ENCODE peak calls at places on chromosomes 2 and 18, in four cellular contexts. H is psoas muscle; J is testis; R is CD8-positive, alpha-beta T cell. A is an unnamed sample.

GRCh38 chr18:42513416-42513815 is 558.4 kb downstream of the PIK3C3 start:
- DNase-seq in R (no peak), J (no peak), H (no peak), A (no peak)

GRCh38 chr2:46067501-46068292 is 229.5 kb upstream of the EPAS1 start:
- DNase-seq in R (no peak), J (no peak), H (no peak), A (peak)

GRCh38 chr18:48833701-48834394 is 116.9 kb downstream of the SMAD7 start:
- DNase-seq in J (no peak), H (no peak), R (peak), A (no peak)

GRCh38 chr2:240888130-240888889 is 7.6 kb downstream of the MAB21L4 start:
- DNase-seq in J (no peak), H (peak), R (no peak), A (no peak)

GRCh38 chr2:15733867-15734765 is 142.4 kb downstream of the DDX1 start:
- DNase-seq in H (no peak), J (no peak), R (no peak), A (no peak)

GRCh38 chr2:241522477-241522876 is 14.1 kb upstream of the STK25 start:
- DNase-seq in R (no peak), H (no peak), J (no peak), A (no peak)

GRCh38 chr2:215969131-215969841 is 44.1 kb downstream of the MREG start:
- DNase-seq in R (no peak), H (no peak), J (no peak), A (no peak)

GRCh38 chr2:159028776-159029175 is 60.3 kb downstream of the TANC1 start:
- DNase-seq in J (no peak), H (no peak), R (no peak), A (no peak)

GRCh38 chr2:216192181-216192580 is 83.0 kb downstream of the XRCC5 start:
- DNase-seq in H (no peak), R (no peak), J (no peak), A (no peak)

GRCh38 chr2:145753966-145754365 is 1234.0 kb upstream of the ZEB2 start:
- DNase-seq in R (no peak), H (no peak), J (no peak), A (no peak)

GRCh38 chr2:156901373-156902031 is 356.0 kb upstream of the GALNT5 start:
- DNase-seq in R (no peak), J (no peak), H (no peak), A (no peak)

GRCh38 chr2:9950521-9951271 is 797 bp upstream of the GRHL1 start:
- DNase-seq in R (peak), J (peak), H (peak), A (no peak)

GRCh38 chr2:206150631-206151030 is 8.6 kb downstream of the NDUFS1 start:
- DNase-seq in J (no peak), R (no peak), H (no peak), A (no peak)

GRCh38 chr2:151708788-151709187 is 25.5 kb downstream of the NEB start:
- DNase-seq in H (no peak), J (no peak), R (no peak), A (no peak)

GRCh38 chr2:10493636-10494281 is 45.6 kb upstream of the ODC1 start:
- DNase-seq in R (peak), H (no peak), J (no peak), A (peak)

GRCh38 chr2:127094509-127095366 is 12.2 kb downstream of the BIN1 start:
- DNase-seq in H (peak), R (no peak), J (peak), A (no peak)

GRCh38 chr2:57504787-57505186 is 541.8 kb upstream of the VRK2 start:
- DNase-seq in H (no peak), J (no peak), R (no peak), A (no peak)

GRCh38 chr2:178865537-178865936 is 58.3 kb upstream of the TTN start:
- DNase-seq in J (no peak), H (no peak), R (no peak), A (no peak)

GRCh38 chr2:222572761-222573174 is 83.1 kb downstream of the FARSB start:
- DNase-seq in J (no peak), R (no peak), H (no peak), A (no peak)

GRCh38 chr18:9796933-9797549 is 88.7 kb upstream of the TXNDC2 start:
- DNase-seq in J (peak), H (no peak), R (no peak), A (no peak)

GRCh38 chr2:117980381-117980780 is 33.5 kb downstream of the CCDC93 start:
- DNase-seq in R (no peak), J (no peak), H (no peak), A (no peak)

GRCh38 chr18:23377669-23378469 is 75.2 kb upstream of the RIOK3 start:
- DNase-seq in J (no peak), H (no peak), R (no peak), A (no peak)

GRCh38 chr2:53960476-53960875 is 10.3 kb downstream of the PSME4 start:
- DNase-seq in R (no peak), J (no peak), H (no peak), A (no peak)

GRCh38 chr2:158189526-158189925 is 87.8 kb downstream of the UPP2 start:
- DNase-seq in J (no peak), R (no peak), H (no peak), A (no peak)

GRCh38 chr2:2566396-2567323 is 235.6 kb upstream of the MYT1L start:
- DNase-seq in H (no peak), R (no peak), J (no peak), A (no peak)

GRCh38 chr2:138554123-138554522 is 52.6 kb downstream of the SPOPL start:
- DNase-seq in R (no peak), J (no peak), H (no peak), A (no peak)

GRCh38 chr2:43224571-43225092 is 1.8 kb downstream of the ZFP36L2 start:
- DNase-seq in R (peak), J (peak), H (peak), A (no peak)

GRCh38 chr2:144332356-144333143 is 187.4 kb downstream of the ZEB2 start:
- DNase-seq in R (peak), J (peak), H (peak), A (no peak)

GRCh38 chr18:51149605-51150429 is 47.7 kb downstream of the MEX3C start:
- DNase-seq in H (no peak), R (no peak), J (no peak), A (peak)

GRCh38 chr2:148927010-148927409 is 52.0 kb downstream of the KIF5C start:
- DNase-seq in H (no peak), R (peak), J (peak), A (no peak)

GRCh38 chr18:68679531-68679930 is 35.4 kb downstream of the TMX3 start:
- DNase-seq in H (no peak), J (no peak), R (no peak), A (no peak)

GRCh38 chr2:221494556-221494955 is 77.5 kb downstream of the EPHA4 start:
- DNase-seq in R (no peak), J (no peak), H (no peak), A (no peak)

GRCh38 chr2:69546646-69547045 is 96.9 kb downstream of the AAK1 start:
- DNase-seq in R (no peak), J (no peak), H (no peak), A (no peak)

GRCh38 chr2:121266543-121267106 is 18.4 kb downstream of the TFCP2L1 start:
- DNase-seq in R (no peak), H (no peak), J (no peak), A (no peak)

GRCh38 chr2:46776687-46777327 is 138.8 kb downstream of the MCFD2 start:
- DNase-seq in R (peak), J (peak), H (no peak), A (no peak)

GRCh38 chr2:128369126-128369555 is 50.5 kb upstream of the HS6ST1 start:
- DNase-seq in R (no peak), H (no peak), J (peak), A (no peak)

DNA sequence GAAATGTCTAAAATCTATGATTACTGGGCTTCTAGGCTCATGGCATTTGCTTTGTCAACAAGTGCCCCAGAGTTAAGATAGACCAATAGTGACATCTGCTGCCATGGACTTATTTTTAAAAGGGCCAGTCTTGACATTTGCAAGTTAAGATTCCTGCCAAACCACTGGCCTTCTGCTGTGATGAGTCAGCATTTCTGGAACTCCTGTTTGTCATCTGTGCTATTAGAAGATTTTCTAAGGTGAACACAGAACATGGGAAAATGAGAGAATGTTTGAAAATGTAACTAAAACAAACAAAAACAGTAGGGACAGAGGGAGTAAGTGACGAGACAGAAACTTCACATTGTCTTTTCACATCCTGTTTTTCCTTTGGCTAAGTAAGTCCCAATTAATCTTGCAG is 93.7 kb upstream of the WDR75 start:
- DNase-seq in H (no peak), J (peak), R (peak), A (peak)
- TF ChIP-seq CTCF in H (peak), J (no peak), R (peak), A (peak)

DNA sequence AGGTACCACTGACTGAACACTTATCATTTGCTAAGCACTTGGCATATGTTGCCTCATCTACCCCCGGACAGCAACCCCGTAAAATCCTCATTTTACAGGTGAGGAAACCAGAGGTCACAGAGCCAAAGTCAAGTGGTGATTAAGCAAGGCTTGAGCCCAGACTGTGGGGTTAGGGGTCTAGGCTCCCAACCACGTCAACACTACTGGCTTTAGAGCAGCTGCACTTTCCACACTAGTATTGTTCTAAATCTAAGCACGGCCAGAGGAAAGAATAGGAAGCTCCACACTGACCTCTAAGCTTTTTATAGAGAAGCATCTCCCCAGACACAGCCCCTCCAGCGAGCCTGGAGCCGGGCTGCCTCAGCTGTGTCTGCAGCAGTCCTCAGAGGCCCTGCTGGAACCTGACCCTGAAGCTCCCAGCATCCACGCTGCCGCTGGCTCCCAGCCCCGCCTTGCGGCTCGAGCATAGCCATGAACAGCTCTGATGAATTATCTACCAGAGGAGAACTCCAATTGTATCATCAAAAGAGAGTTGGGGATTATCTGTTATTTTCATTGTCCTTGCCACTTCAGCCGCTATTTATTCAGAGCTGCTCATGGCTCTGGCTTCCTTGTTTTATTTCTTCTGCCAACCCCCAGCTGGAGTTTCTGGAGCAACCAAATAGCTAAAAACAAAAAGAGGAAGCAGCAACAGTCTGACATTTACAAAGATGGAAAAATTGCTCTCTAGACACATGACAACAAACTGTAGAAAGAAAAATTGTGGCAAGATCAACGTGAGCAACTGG is 62.2 kb upstream of the RTN4 start:
- DNase-seq in H (peak), J (peak), R (no peak), A (no peak)
- H3K4me3 ChIP-seq in H (peak), J (no peak), R (no peak), A (no peak)

GRCh38 chr2:25127631-25128030 is 40.7 kb downstream of the POMC start:
- DNase-seq in H (no peak), R (no peak), J (no peak), A (no peak)

GRCh38 chr2:25131253-25131566 is 37.2 kb downstream of the POMC start:
- DNase-seq in H (no peak), R (no peak), J (no peak), A (no peak)

GRCh38 chr2:25132296-25132630 is 36.1 kb downstream of the POMC start:
- DNase-seq in H (no peak), R (no peak), J (no peak), A (no peak)

GRCh38 chr2:25131567-25132295 is 36.6 kb downstream of the POMC start:
- DNase-seq in J (no peak), H (peak), R (no peak), A (no peak)

GRCh38 chr2:25129901-25130520 is 38.4 kb downstream of the POMC start:
- DNase-seq in H (no peak), J (peak), R (no peak), A (no peak)
- TF ChIP-seq CTCF in H (no peak), J (peak), R (no peak), A (peak)

GRCh38 chr2:64708834-64709233 is 55.1 kb upstream of the SERTAD2 start:
- DNase-seq in R (no peak), J (no peak), H (no peak), A (no peak)

GRCh38 chr2:64713686-64714085 is 60.0 kb upstream of the SERTAD2 start:
- DNase-seq in R (no peak), J (no peak), H (no peak), A (no peak)

GRCh38 chr2:64716569-64716968 is 62.9 kb upstream of the SERTAD2 start:
- DNase-seq in R (no peak), H (no peak), J (no peak), A (no peak)

GRCh38 chr2:64707276-64707675 is 53.6 kb upstream of the SERTAD2 start:
- DNase-seq in H (no peak), J (no peak), R (no peak), A (no peak)

GRCh38 chr2:64711260-64711659 is 57.5 kb upstream of the SERTAD2 start:
- DNase-seq in R (no peak), H (no peak), J (no peak), A (no peak)
- H3K4me3 ChIP-seq in R (no peak), H (no peak), J (no peak), A (no peak)

GRCh38 chr2:1153959-1154358 is 203.3 kb downstream of the SNTG2 start:
- DNase-seq in J (peak), H (peak), R (no peak), A (no peak)

GRCh38 chr2:1152375-1152774 is 201.7 kb downstream of the SNTG2 start:
- DNase-seq in J (no peak), H (no peak), R (no peak), A (no peak)

GRCh38 chr2:1143129-1143528 is 192.5 kb downstream of the SNTG2 start:
- DNase-seq in J (no peak), H (no peak), R (no peak), A (no peak)

GRCh38 chr2:1150724-1151511 is 200.3 kb downstream of the SNTG2 start:
- DNase-seq in R (no peak), H (no peak), J (no peak), A (no peak)

DNA sequence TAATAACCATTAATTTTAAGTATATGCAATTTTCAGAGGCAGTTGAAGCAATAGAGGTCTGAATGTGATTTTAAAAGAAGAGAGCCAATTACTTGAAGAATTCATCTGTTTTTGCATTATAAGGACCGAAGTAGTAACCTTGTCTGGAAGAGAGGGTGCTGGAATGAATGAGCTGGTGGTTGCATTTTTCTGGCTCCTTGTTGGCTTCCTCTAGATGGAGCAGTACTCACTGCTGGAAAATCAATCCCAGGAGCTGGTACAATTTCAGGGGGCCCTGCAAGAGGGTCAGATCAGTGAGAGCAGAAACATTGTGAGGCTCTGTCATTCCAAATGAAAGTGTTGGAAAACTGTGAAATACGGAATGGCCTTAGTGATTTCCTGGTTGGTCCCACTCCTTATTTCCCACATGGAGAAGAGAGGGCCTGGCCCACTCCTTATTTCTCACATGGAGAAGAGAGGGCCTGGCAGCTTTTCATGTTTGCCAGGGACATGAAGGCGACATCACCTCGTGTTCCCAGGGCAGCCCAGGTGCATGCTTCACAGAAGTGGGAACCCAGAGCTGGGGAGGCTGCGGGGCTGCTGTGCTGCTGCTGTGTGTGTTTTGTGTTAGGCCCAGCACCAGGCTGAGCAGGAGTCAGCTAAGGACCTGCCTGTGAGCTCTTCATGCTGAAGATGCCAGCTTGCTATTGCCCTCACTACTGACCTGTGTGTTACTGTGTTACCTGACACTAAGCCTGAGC is 197.4 kb downstream of the SNTG2 start:
- DNase-seq in J (no peak), H (no peak), R (no peak), A (no peak)
- TF ChIP-seq CTCF in J (no peak), H (no peak), R (no peak), A (no peak)

DNA sequence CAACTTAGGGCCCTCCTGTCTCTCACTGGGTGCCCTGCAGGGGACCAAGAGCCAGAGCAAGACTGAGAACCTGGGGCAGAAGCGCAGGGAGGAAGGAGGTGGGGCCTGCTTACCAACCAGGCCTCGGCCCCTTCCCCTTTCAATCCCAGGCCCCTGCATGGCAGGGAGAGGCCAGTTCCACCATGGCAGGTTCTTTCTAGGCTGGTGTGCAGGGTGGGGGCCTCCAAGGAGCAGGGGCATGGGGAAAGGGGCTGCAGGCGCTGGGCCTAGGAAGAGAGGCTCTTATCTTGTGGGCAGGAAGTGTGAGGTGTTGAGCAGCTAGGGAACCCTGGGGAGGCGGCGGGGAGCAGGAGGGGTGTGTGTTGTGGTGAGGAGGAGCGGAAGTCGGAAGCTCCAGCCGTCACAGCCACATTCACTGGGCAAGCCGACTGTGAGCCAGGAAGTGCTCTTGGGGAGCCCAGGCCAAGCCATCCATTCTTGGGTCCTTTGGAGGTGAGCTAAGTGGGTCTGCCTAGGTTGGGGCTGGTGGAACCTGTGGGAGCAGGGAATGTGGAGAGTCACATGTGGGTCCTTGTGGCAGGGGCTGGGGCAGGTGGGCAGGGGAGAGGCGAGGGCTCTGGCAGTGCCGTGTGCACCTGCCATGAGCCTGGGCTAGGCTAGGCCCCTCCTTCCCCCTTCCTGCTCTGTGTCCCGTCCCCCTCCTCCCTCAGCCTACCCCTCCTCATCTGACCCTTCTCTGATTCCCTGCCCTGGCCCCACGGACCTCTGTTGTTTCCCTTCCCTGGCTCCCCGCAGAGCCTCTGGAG is at the start of gene PSD4:
- DNase-seq in J (peak), R (peak), H (peak), A (no peak)
- H3K4me3 ChIP-seq in J (no peak), R (peak), H (peak), A (no peak)

DNA sequence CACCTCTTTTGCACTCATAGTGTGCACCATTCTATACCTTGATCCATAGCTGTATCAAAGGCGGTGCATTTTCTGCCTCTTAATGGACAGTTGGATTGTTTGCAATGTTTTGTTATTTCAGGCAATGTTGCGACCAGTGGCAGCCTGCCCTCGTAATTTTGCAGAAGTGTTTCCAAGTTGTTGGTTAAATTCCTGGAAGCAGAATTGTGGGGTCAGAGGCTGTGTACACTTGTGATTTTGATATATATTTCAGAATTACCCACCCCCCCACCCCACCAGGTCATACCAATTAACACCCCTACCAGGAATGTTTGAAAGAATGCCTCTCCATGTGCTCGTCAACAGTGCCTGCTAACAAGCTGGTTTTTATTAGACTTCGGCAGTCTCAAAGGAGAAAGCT is 32.4 kb upstream of the IL1R1 start:
- DNase-seq in H (no peak), R (no peak), J (no peak), A (no peak)
- TF ChIP-seq CTCF in H (no peak), R (no peak), J (no peak), A (no peak)